ENCODE peak calls at places on chromosomes 3 and 15, in six cellular contexts. P is activated T-cell treated with anti-CD3 and anti-CD28 coated beads, Interleukin-2, amount 50 U/mL, for 72 hours; R is keratinocyte; C is kidney epithelial cell; V is anterior cingulate cortex; E is NCI-H1092 treated with DMSO at 0.1 percent for 48 hours. W is an unnamed sample.
A peak's percentile ranks its signal among the peaks of the same experiment; 100 is the strongest.

GRCh38 chr3:78848392-78849288 is 919.2 kb downstream of the ROBO1 start:
- DNase-seq in C (no peak), P (no peak), E (no peak), R (no peak), V (no peak), W (no peak)

GRCh38 chr15:31083394-31083790 is 18.1 kb downstream of the TRPM1 start:
- DNase-seq in V (no peak), C (no peak), R (no peak), P (no peak), E (no peak), W (no peak)

GRCh38 chr3:64214002-64214696 is 11.1 kb downstream of the PRICKLE2 start:
- DNase-seq in C (no peak), V (no peak), R (no peak), P (no peak), E (peak; percentile 1), W (no peak)

GRCh38 chr3:124172846-124173245 is 180.9 kb upstream of the ROPN1 start:
- DNase-seq in R (no peak), P (no peak), V (no peak), E (no peak), C (no peak), W (no peak)

GRCh38 chr3:64578384-64578783 is 109.4 kb downstream of the ADAMTS9 start:
- DNase-seq in R (no peak), P (no peak), C (no peak), V (no peak), E (no peak), W (no peak)

GRCh38 chr15:57358611-57359010 is 17.7 kb upstream of the CGNL1 start:
- DNase-seq in E (no peak), V (no peak), P (no peak), C (no peak), R (no peak), W (no peak)

GRCh38 chr3:186400677-186401076 is 38.6 kb upstream of the DGKG start:
- DNase-seq in E (no peak), C (no peak), R (no peak), P (no peak), V (no peak), W (no peak)

GRCh38 chr15:67146875-67147381 is 81.5 kb downstream of the SMAD3 start:
- DNase-seq in P (peak; percentile 42), V (no peak), R (no peak), C (no peak), E (no peak), W (no peak)

GRCh38 chr3:126481808-126482502 is 6.3 kb upstream of the ZXDC start:
- DNase-seq in V (no peak), R (no peak), P (no peak), E (no peak), C (no peak), W (no peak)

GRCh38 chr3:175743733-175744400 is 884.7 kb downstream of the NAALADL2 start:
- DNase-seq in C (peak; percentile 56), V (no peak), E (no peak), P (no peak), R (no peak), W (no peak)

GRCh38 chr3:159486580-159486979 is 502.1 kb upstream of the IL12A start:
- DNase-seq in E (no peak), R (no peak), V (no peak), C (no peak), P (no peak), W (no peak)

GRCh38 chr15:41207687-41208448 is 22.7 kb downstream of the EXD1 start:
- DNase-seq in C (peak; percentile 48), P (no peak), E (no peak), V (no peak), R (peak; percentile 62), W (no peak)